ENCODE peak calls at places on chromosomes 11 and 22, in six cellular contexts. One of them, this sample, is unnamed.

GRCh38 chr11:131581006-131581405 is 210.6 kb downstream of the NTM start:
- DNase-seq in uterus: no peak
- DNase-seq in ovary: no peak
- DNase-seq in body of pancreas: no peak
- DNase-seq in IMR-90: no peak
- DNase-seq in NB4: peak
- DNase-seq in this sample: no peak

GRCh38 chr11:12646478-12646877 is 27.7 kb upstream of the TEAD1 start:
- DNase-seq in NB4: no peak
- DNase-seq in ovary: no peak
- DNase-seq in body of pancreas: no peak
- DNase-seq in uterus: no peak
- DNase-seq in IMR-90: no peak
- DNase-seq in this sample: no peak

GRCh38 chr22:17860220-17860965 is 86.1 kb upstream of the BID start:
- DNase-seq in IMR-90: no peak
- DNase-seq in NB4: no peak
- DNase-seq in body of pancreas: no peak
- DNase-seq in ovary: no peak
- DNase-seq in uterus: no peak
- DNase-seq in this sample: no peak

GRCh38 chr11:11909727-11910126 is 68.0 kb downstream of the USP47 start:
- DNase-seq in ovary: no peak
- DNase-seq in uterus: no peak
- DNase-seq in body of pancreas: no peak
- DNase-seq in NB4: no peak
- DNase-seq in IMR-90: peak
- DNase-seq in this sample: no peak

GRCh38 chr11:105109855-105110750 is 29.5 kb downstream of the CARD18 start:
- DNase-seq in uterus: no peak
- DNase-seq in body of pancreas: no peak
- DNase-seq in IMR-90: peak
- DNase-seq in NB4: no peak
- DNase-seq in ovary: no peak
- DNase-seq in this sample: no peak

GRCh38 chr11:72349616-72350218 is 84.6 kb downstream of the CLPB start:
- DNase-seq in uterus: peak
- DNase-seq in body of pancreas: no peak
- DNase-seq in IMR-90: no peak
- DNase-seq in ovary: no peak
- DNase-seq in NB4: peak
- DNase-seq in this sample: no peak

GRCh38 chr11:28760676-28761390 is 652.6 kb downstream of the METTL15 start:
- DNase-seq in body of pancreas: no peak
- DNase-seq in NB4: no peak
- DNase-seq in uterus: no peak
- DNase-seq in ovary: no peak
- DNase-seq in IMR-90: peak
- DNase-seq in this sample: no peak

GRCh38 chr11:125694951-125695350 is 14.3 kb upstream of the ACRV1 start:
- DNase-seq in uterus: no peak
- DNase-seq in ovary: no peak
- DNase-seq in body of pancreas: no peak
- DNase-seq in IMR-90: no peak
- DNase-seq in NB4: no peak
- DNase-seq in this sample: no peak

GRCh38 chr11:84870486-84870885 is 756.7 kb downstream of the DLG2 start:
- DNase-seq in uterus: no peak
- DNase-seq in body of pancreas: no peak
- DNase-seq in IMR-90: no peak
- DNase-seq in ovary: no peak
- DNase-seq in NB4: no peak
- DNase-seq in this sample: no peak

GRCh38 chr22:19874307-19875060 is 19.8 kb upstream of the GNB1L start:
- DNase-seq in uterus: peak
- DNase-seq in IMR-90: no peak
- DNase-seq in NB4: no peak
- DNase-seq in body of pancreas: peak
- DNase-seq in ovary: no peak
- DNase-seq in this sample: peak

GRCh38 chr11:8333431-8334401 is 70.0 kb upstream of the LMO1 start:
- DNase-seq in ovary: no peak
- DNase-seq in IMR-90: no peak
- DNase-seq in uterus: no peak
- DNase-seq in body of pancreas: no peak
- DNase-seq in NB4: peak
- DNase-seq in this sample: no peak

GRCh38 chr11:43393765-43394355 is 35.1 kb downstream of the TTC17 start:
- DNase-seq in body of pancreas: peak
- DNase-seq in ovary: peak
- DNase-seq in IMR-90: peak
- DNase-seq in NB4: no peak
- DNase-seq in uterus: no peak
- DNase-seq in this sample: peak

GRCh38 chr11:12696911-12697581 is 22.8 kb downstream of the TEAD1 start:
- DNase-seq in body of pancreas: no peak
- DNase-seq in IMR-90: no peak
- DNase-seq in ovary: no peak
- DNase-seq in NB4: no peak
- DNase-seq in uterus: no peak
- DNase-seq in this sample: no peak

GRCh38 chr22:41333806-41334205 is 32.5 kb downstream of the ZC3H7B start:
- DNase-seq in ovary: no peak
- DNase-seq in uterus: no peak
- DNase-seq in body of pancreas: no peak
- DNase-seq in NB4: no peak
- DNase-seq in IMR-90: no peak
- DNase-seq in this sample: no peak

GRCh38 chr22:30196141-30196866 is 50.3 kb downstream of the LIF start:
- DNase-seq in body of pancreas: peak
- DNase-seq in uterus: peak
- DNase-seq in IMR-90: peak
- DNase-seq in ovary: peak
- DNase-seq in NB4: peak
- DNase-seq in this sample: peak

GRCh38 chr22:34851918-34852662 is 213.9 kb upstream of the ISX start:
- DNase-seq in uterus: no peak
- DNase-seq in ovary: no peak
- DNase-seq in body of pancreas: no peak
- DNase-seq in IMR-90: no peak
- DNase-seq in NB4: no peak
- DNase-seq in this sample: no peak

GRCh38 chr11:33999393-33999792 is 52.1 kb upstream of the CAPRIN1 start:
- DNase-seq in IMR-90: no peak
- DNase-seq in body of pancreas: no peak
- DNase-seq in NB4: no peak
- DNase-seq in ovary: no peak
- DNase-seq in uterus: no peak
- DNase-seq in this sample: no peak
- TF ChIP-seq CTCF in IMR-90: no peak
- TF ChIP-seq CTCF in body of pancreas: no peak
- TF ChIP-seq CTCF in NB4: no peak
- TF ChIP-seq CTCF in ovary: no peak
- TF ChIP-seq CTCF in uterus: no peak
- TF ChIP-seq CTCF in this sample: no peak

GRCh38 chr22:40044102-40044869 is 49.5 kb downstream of the FAM83F start:
- DNase-seq in uterus: peak
- DNase-seq in ovary: peak
- DNase-seq in IMR-90: peak
- DNase-seq in NB4: peak
- DNase-seq in body of pancreas: peak
- DNase-seq in this sample: peak
- TF ChIP-seq POLR2A in uterus: peak
- TF ChIP-seq POLR2A in ovary: peak
- TF ChIP-seq POLR2A in IMR-90: peak
- TF ChIP-seq POLR2A in NB4: peak
- TF ChIP-seq POLR2A in body of pancreas: peak
- TF ChIP-seq POLR2A in this sample: peak

GRCh38 chr11:45394294-45395085 is 108.3 kb upstream of the SYT13 start:
- DNase-seq in body of pancreas: no peak
- DNase-seq in ovary: no peak
- DNase-seq in IMR-90: no peak
- DNase-seq in uterus: no peak
- DNase-seq in NB4: no peak
- DNase-seq in this sample: no peak

GRCh38 chr11:45400594-45400993 is 114.5 kb upstream of the SYT13 start:
- DNase-seq in ovary: no peak
- DNase-seq in IMR-90: peak
- DNase-seq in uterus: no peak
- DNase-seq in body of pancreas: no peak
- DNase-seq in NB4: peak
- DNase-seq in this sample: no peak

GRCh38 chr11:45395421-45395820 is 109.3 kb upstream of the SYT13 start:
- DNase-seq in uterus: no peak
- DNase-seq in ovary: no peak
- DNase-seq in NB4: no peak
- DNase-seq in IMR-90: no peak
- DNase-seq in body of pancreas: no peak
- DNase-seq in this sample: no peak

GRCh38 chr11:45402049-45402630 is 116.0 kb upstream of the SYT13 start:
- DNase-seq in body of pancreas: no peak
- DNase-seq in uterus: no peak
- DNase-seq in NB4: no peak
- DNase-seq in IMR-90: no peak
- DNase-seq in ovary: no peak
- DNase-seq in this sample: no peak

GRCh38 chr11:45399166-45399565 is 113.0 kb upstream of the SYT13 start:
- DNase-seq in IMR-90: no peak
- DNase-seq in uterus: no peak
- DNase-seq in ovary: no peak
- DNase-seq in NB4: peak
- DNase-seq in body of pancreas: no peak
- DNase-seq in this sample: no peak
- TF ChIP-seq CTCF in IMR-90: no peak
- TF ChIP-seq CTCF in uterus: no peak
- TF ChIP-seq CTCF in ovary: no peak
- TF ChIP-seq CTCF in NB4: no peak
- TF ChIP-seq CTCF in body of pancreas: no peak
- TF ChIP-seq CTCF in this sample: no peak

GRCh38 chr11:64864135-64864472 is 14.3 kb downstream of the EHD1 start:
- DNase-seq in uterus: no peak
- DNase-seq in body of pancreas: peak
- DNase-seq in ovary: no peak
- DNase-seq in IMR-90: no peak
- DNase-seq in NB4: no peak
- DNase-seq in this sample: no peak

GRCh38 chr11:64865286-64866172 is 12.9 kb downstream of the EHD1 start:
- DNase-seq in IMR-90: peak
- DNase-seq in ovary: no peak
- DNase-seq in body of pancreas: no peak
- DNase-seq in uterus: no peak
- DNase-seq in NB4: no peak
- DNase-seq in this sample: no peak

GRCh38 chr11:64862914-64863313 is 15.5 kb downstream of the EHD1 start:
- DNase-seq in NB4: no peak
- DNase-seq in ovary: no peak
- DNase-seq in IMR-90: no peak
- DNase-seq in uterus: no peak
- DNase-seq in body of pancreas: no peak
- DNase-seq in this sample: no peak

GRCh38 chr11:64864473-64865285 is 13.7 kb downstream of the EHD1 start:
- DNase-seq in ovary: peak
- DNase-seq in IMR-90: peak
- DNase-seq in uterus: peak
- DNase-seq in NB4: peak
- DNase-seq in body of pancreas: peak
- DNase-seq in this sample: peak

GRCh38 chr11:64863381-64864060 is 14.9 kb downstream of the EHD1 start:
- DNase-seq in ovary: peak
- DNase-seq in body of pancreas: no peak
- DNase-seq in IMR-90: no peak
- DNase-seq in uterus: peak
- DNase-seq in NB4: no peak
- DNase-seq in this sample: no peak
- TF ChIP-seq POLR2A in ovary: no peak
- TF ChIP-seq POLR2A in body of pancreas: no peak
- TF ChIP-seq POLR2A in IMR-90: no peak
- TF ChIP-seq POLR2A in uterus: no peak
- TF ChIP-seq POLR2A in NB4: no peak
- TF ChIP-seq POLR2A in this sample: no peak

DNA sequence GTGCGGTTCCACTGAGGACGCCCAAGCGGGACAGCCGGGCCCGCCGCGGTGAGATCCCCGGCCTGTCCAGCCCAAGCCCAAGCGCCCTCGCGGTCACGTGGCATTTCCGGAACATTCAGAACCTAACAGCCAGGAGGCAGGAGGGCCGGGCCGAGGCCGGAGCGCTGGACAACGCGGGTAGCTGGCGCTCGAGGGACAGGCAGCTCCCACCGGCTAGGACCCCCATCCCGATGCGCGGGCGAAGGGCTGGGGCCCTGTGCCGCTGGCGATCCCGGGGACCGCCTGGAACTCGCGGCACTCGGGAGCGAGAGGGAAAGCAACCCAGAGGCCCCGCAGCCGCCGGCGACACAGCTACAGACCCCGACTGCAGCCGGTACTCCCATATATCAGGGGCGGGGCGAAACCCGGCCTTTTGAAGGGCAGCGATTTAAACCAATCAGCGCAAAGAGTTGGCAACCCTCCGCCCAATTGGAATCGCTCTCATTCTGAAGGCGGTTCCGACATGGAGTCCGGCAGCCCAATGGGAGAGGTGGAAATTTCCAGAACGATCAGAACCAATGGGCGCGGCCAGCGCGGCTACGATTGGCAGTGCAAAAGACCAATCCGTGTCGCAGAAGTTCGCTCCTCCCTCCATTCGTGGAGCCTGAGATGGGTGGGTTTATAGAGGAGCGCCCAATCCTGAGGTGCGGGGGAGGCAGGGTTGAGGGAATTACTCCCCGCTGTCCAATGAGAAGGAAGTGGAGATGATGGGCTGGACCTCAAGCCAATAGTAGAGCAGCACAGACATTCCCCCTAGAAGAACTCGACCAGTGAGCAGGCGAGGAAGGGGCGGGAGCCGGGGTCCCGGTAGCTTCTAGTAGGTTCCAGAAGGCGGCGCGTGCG is at the start of gene STIP1:
- DNase-seq in body of pancreas: peak
- DNase-seq in IMR-90: peak
- DNase-seq in NB4: peak
- DNase-seq in ovary: peak
- DNase-seq in uterus: peak
- DNase-seq in this sample: peak
- TF ChIP-seq CTCF in body of pancreas: no peak
- TF ChIP-seq CTCF in IMR-90: peak
- TF ChIP-seq CTCF in NB4: peak
- TF ChIP-seq CTCF in ovary: peak
- TF ChIP-seq CTCF in uterus: peak
- TF ChIP-seq CTCF in this sample: no peak

This sample was measured in Peyer's patch.